ENCODE peak calls at places on chromosomes 5 and 9, in four cellular contexts. C is K562, G is GM12878, B is HepG2. Y is an unnamed sample.

GRCh38 chr9:113921366-113921765 is 45.3 kb downstream of the ZNF618 start:
- DNase-seq in C (no peak), B (no peak), G (no peak), Y (no peak)

GRCh38 chr5:129664336-129664937 is 83.5 kb upstream of the MINAR2 start:
- DNase-seq in B (peak), C (peak), G (no peak), Y (peak)

GRCh38 chr9:116417464-116417863 is 263.9 kb downstream of the PAPPA start:
- DNase-seq in B (no peak), G (no peak), C (peak), Y (no peak)

GRCh38 chr9:74277532-74277931 is 219.6 kb upstream of the RORB start:
- DNase-seq in B (no peak), G (peak), C (no peak), Y (no peak)

GRCh38 chr9:8349928-8350327 is 550.4 kb upstream of the DMAC1 start:
- DNase-seq in C (no peak), B (no peak), G (no peak), Y (no peak)

GRCh38 chr9:38228331-38229122 is 159.5 kb upstream of the SHB start:
- DNase-seq in B (no peak), G (no peak), C (no peak), Y (no peak)

GRCh38 chr9:131496844-131497425 is 5.8 kb upstream of the POMT1 start:
- DNase-seq in C (no peak), G (no peak), B (no peak), Y (no peak)

GRCh38 chr9:37464006-37464405 is 1.2 kb downstream of the ZBTB5 start:
- DNase-seq in G (no peak), B (no peak), C (no peak), Y (no peak)

GRCh38 chr5:178453224-178453623 is 137.0 kb downstream of the COL23A1 start:
- DNase-seq in B (no peak), C (peak), G (no peak), Y (no peak)

GRCh38 chr5:41985945-41986344 is 60.9 kb downstream of the FBXO4 start:
- DNase-seq in B (no peak), C (no peak), G (no peak), Y (no peak)

GRCh38 chr9:14715102-14715501 is 7.4 kb downstream of the CER1 start:
- DNase-seq in B (no peak), C (no peak), G (no peak), Y (no peak)

GRCh38 chr5:67842806-67843205 is 372.8 kb upstream of the PIK3R1 start:
- DNase-seq in G (no peak), B (no peak), C (no peak), Y (no peak)

GRCh38 chr5:173016621-173017046 is 33.1 kb downstream of the ATP6V0E1 start:
- DNase-seq in C (no peak), B (peak), G (no peak), Y (no peak)

GRCh38 chr9:98491778-98492177 is 217.0 kb downstream of the GABBR2 start:
- DNase-seq in B (no peak), C (no peak), G (no peak), Y (no peak)

GRCh38 chr5:160198148-160198545 is 31.2 kb upstream of the FABP6 start:
- DNase-seq in B (no peak), G (no peak), C (peak), Y (no peak)

GRCh38 chr9:95338243-95338642 is 20.7 kb upstream of the FANCC start:
- DNase-seq in C (no peak), G (no peak), B (no peak), Y (no peak)

GRCh38 chr9:14343948-14344547 is 30.1 kb upstream of the NFIB start:
- DNase-seq in B (no peak), G (no peak), C (no peak), Y (no peak)

GRCh38 chr9:117414220-117414905 is 494 bp downstream of the ASTN2 start:
- DNase-seq in C (no peak), B (no peak), G (no peak), Y (peak)

GRCh38 chr5:149240354-149240998 is 31.2 kb upstream of the AFAP1L1 start:
- DNase-seq in B (no peak), G (no peak), C (peak), Y (no peak)

GRCh38 chr5:98349251-98349989 is 424.0 kb upstream of the RGMB start:
- DNase-seq in C (peak), B (peak), G (no peak), Y (peak)

GRCh38 chr5:142110046-142110531 is 1.5 kb downstream of the NDFIP1 start:
- DNase-seq in B (peak), C (peak), G (peak), Y (no peak)

GRCh38 chr5:104048231-104048630 is 485.6 kb upstream of the NUDT12 start:
- DNase-seq in C (no peak), G (no peak), B (no peak), Y (no peak)

GRCh38 chr9:113635586-113635985 is 172.1 kb downstream of the RGS3 start:
- DNase-seq in G (no peak), C (no peak), B (no peak), Y (no peak)

GRCh38 chr5:167835146-167835545 is 456.3 kb upstream of the WWC1 start:
- DNase-seq in C (no peak), G (no peak), B (no peak), Y (no peak)

GRCh38 chr5:111747336-111747735 is 9.7 kb downstream of the NREP start:
- DNase-seq in C (no peak), G (no peak), B (no peak), Y (no peak)

GRCh38 chr9:114303977-114304376 is 18.9 kb upstream of the ORM1 start:
- DNase-seq in B (no peak), C (no peak), G (no peak), Y (no peak)

GRCh38 chr5:129460121-129460950 is at the start of gene ADAMTS19:
- DNase-seq in B (no peak), C (no peak), G (no peak), Y (peak)

GRCh38 chr5:128536861-128537305 is 1.2 kb downstream of the FBN2 start:
- DNase-seq in C (no peak), G (no peak), B (no peak), Y (peak)

GRCh38 chr5:102511666-102512065 is 12.9 kb upstream of the SLCO6A1 start:
- DNase-seq in G (no peak), C (no peak), B (no peak), Y (no peak)

GRCh38 chr5:129057329-129057728 is 37.2 kb upstream of the ISOC1 start:
- DNase-seq in G (no peak), C (no peak), B (no peak), Y (no peak)

GRCh38 chr5:6637590-6637989 is 4.3 kb downstream of the SRD5A1 start:
- DNase-seq in G (no peak), C (no peak), B (no peak), Y (no peak)

GRCh38 chr5:158384535-158385421 is 525.8 kb upstream of the CLINT1 start:
- DNase-seq in G (no peak), B (no peak), C (no peak), Y (no peak)

GRCh38 chr5:9283021-9283420 is 262.9 kb downstream of the SEMA5A start:
- DNase-seq in C (no peak), G (no peak), B (no peak), Y (no peak)
- TF ChIP-seq BHLHE40 in C (no peak), G (no peak), B (no peak), Y (no peak)

GRCh38 chr9:133928248-133928764 is 63.8 kb downstream of the VAV2 start:
- DNase-seq in G (no peak), B (no peak), C (no peak), Y (no peak)
- TF ChIP-seq TARDBP in G (no peak), B (no peak), C (no peak), Y (no peak)

DNA sequence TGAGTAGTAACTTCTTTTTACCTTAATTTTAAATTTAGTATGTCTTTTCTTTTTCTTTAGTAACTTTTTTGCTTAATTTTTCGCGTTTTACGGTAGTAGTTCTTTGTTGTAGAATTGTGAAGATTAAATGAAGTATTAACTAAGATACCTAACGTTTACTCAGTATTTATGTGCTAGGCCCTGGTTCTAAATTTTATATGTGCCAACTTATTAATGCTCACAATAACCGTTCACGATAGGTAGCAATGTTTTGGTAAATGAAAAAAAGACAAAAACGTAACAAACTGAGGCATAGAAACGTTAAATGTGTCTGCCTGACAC is 1.2 kb downstream of the MRPS30 start:
- DNase-seq in C (peak), G (no peak), B (no peak), Y (no peak)
- TF ChIP-seq BHLHE40 in C (no peak), G (no peak), B (no peak), Y (no peak)

GRCh38 chr5:1555011-1555807 is 31.4 kb upstream of the LPCAT1 start:
- DNase-seq in B (peak), G (no peak), C (no peak), Y (peak)
- TF ChIP-seq TARDBP in B (peak), G (no peak), C (no peak), Y (no peak)

GRCh38 chr5:174083041-174083827 is 37.7 kb downstream of the NSG2 start:
- DNase-seq in B (no peak), C (no peak), G (no peak), Y (no peak)
- TF ChIP-seq BHLHE40 in B (no peak), C (no peak), G (no peak), Y (no peak)

GRCh38 chr9:34771023-34771422 is 61.1 kb upstream of the CCL21 start:
- DNase-seq in B (no peak), G (no peak), C (no peak), Y (no peak)
- TF ChIP-seq TARDBP in B (no peak), G (no peak), C (no peak), Y (no peak)

DNA sequence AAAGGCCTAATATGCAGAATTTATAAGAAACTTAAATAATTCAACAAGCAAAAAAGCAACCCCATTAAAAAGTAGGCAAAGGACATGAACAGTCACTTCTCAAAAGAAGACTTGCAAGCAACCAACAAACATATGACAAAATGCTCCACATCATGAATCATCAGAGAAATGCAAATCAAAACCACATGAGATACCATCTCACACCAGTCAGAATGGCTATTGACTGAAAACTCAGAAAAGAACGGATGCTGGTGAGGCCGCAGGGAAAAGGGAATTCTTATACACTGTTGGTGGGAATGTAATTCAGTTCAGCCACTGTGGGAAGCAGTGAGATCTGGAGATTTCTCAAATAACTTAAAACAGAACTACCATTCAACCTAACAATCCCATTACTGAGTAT is 104.2 kb upstream of the MAP3K1 start:
- DNase-seq in G (no peak), B (no peak), C (no peak), Y (no peak)
- TF ChIP-seq BHLHE40 in G (no peak), B (no peak), C (no peak), Y (no peak)

DNA sequence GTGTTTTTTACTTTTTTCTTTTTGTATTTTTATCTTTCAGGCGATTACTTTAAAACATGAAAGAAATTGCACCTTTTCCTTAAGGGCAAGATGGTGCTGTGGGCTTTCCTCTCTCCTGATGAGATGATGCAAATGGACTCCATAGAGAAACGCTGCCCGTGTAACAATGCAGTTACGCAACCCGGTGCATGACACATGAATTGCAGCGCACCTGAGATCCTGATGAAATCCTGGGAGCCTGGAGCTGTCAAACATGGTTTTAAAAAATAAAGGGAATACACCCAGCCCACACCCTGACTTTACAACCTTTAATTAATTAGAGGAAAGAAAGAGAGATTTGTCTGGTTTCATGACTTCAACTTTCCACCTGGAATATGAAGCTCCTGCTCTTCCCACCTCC is 179.3 kb downstream of the AUH start:
- DNase-seq in G (no peak), B (peak), C (no peak), Y (no peak)
- TF ChIP-seq TARDBP in G (no peak), B (no peak), C (no peak), Y (no peak)

GRCh38 chr5:119287547-119288073 is 68.2 kb upstream of the TNFAIP8 start:
- DNase-seq in C (no peak), B (no peak), G (no peak), Y (no peak)
- TF ChIP-seq BHLHE40 in C (no peak), B (no peak), G (no peak), Y (no peak)